ENCODE peak calls at places on chromosome 16, in six cellular contexts. One of them, this sample, is unnamed.

GRCh38 chr16:5633845-5634440 is 536.3 kb upstream of the EEF2KMT start:
- DNase-seq in fibroblast of lung: peak; percentile 8
- DNase-seq in cardiac muscle cell: peak; percentile 71
- DNase-seq in HepG2: peak; percentile 34
- DNase-seq in uterus: no peak
- DNase-seq in upper lobe of right lung: no peak
- DNase-seq in this sample: no peak

GRCh38 chr16:89793955-89794354 is 22.5 kb downstream of the FANCA start:
- DNase-seq in cardiac muscle cell: no peak
- DNase-seq in upper lobe of right lung: no peak
- DNase-seq in fibroblast of lung: no peak
- DNase-seq in HepG2: no peak
- DNase-seq in uterus: no peak
- DNase-seq in this sample: no peak

GRCh38 chr16:89484923-89485679 is 5.3 kb downstream of the ANKRD11 start:
- DNase-seq in uterus: no peak
- DNase-seq in HepG2: no peak
- DNase-seq in fibroblast of lung: no peak
- DNase-seq in cardiac muscle cell: no peak
- DNase-seq in upper lobe of right lung: no peak
- DNase-seq in this sample: no peak

GRCh38 chr16:7644171-7644570 is 311.5 kb downstream of the RBFOX1 start:
- DNase-seq in HepG2: no peak
- DNase-seq in uterus: no peak
- DNase-seq in fibroblast of lung: no peak
- DNase-seq in cardiac muscle cell: no peak
- DNase-seq in upper lobe of right lung: no peak
- DNase-seq in this sample: no peak

GRCh38 chr16:57023541-57024249 is 34.3 kb downstream of the NLRC5 start:
- DNase-seq in cardiac muscle cell: no peak
- DNase-seq in upper lobe of right lung: no peak
- DNase-seq in HepG2: no peak
- DNase-seq in uterus: no peak
- DNase-seq in fibroblast of lung: no peak
- DNase-seq in this sample: no peak

GRCh38 chr16:64153718-64154117 is 968.1 kb downstream of the CDH11 start:
- DNase-seq in uterus: no peak
- DNase-seq in HepG2: no peak
- DNase-seq in fibroblast of lung: peak; percentile 58
- DNase-seq in upper lobe of right lung: no peak
- DNase-seq in cardiac muscle cell: no peak
- DNase-seq in this sample: no peak

GRCh38 chr16:1938316-1938715 is 4.7 kb downstream of the MSRB1 start:
- DNase-seq in upper lobe of right lung: no peak
- DNase-seq in fibroblast of lung: no peak
- DNase-seq in HepG2: no peak
- DNase-seq in uterus: no peak
- DNase-seq in cardiac muscle cell: no peak
- DNase-seq in this sample: no peak

GRCh38 chr16:2702871-2703745 is 16.9 kb downstream of the PRSS27 start:
- DNase-seq in HepG2: no peak
- DNase-seq in uterus: no peak
- DNase-seq in upper lobe of right lung: no peak
- DNase-seq in cardiac muscle cell: no peak
- DNase-seq in fibroblast of lung: no peak
- DNase-seq in this sample: no peak

GRCh38 chr16:23416816-23417215 is 36.2 kb downstream of the COG7 start:
- DNase-seq in cardiac muscle cell: peak; percentile 65
- DNase-seq in uterus: no peak
- DNase-seq in HepG2: no peak
- DNase-seq in upper lobe of right lung: no peak
- DNase-seq in fibroblast of lung: no peak
- DNase-seq in this sample: no peak

GRCh38 chr16:68504066-68504465 is 35.0 kb upstream of the ZFP90 start:
- DNase-seq in uterus: no peak
- DNase-seq in upper lobe of right lung: no peak
- DNase-seq in HepG2: no peak
- DNase-seq in fibroblast of lung: no peak
- DNase-seq in cardiac muscle cell: no peak
- DNase-seq in this sample: no peak

GRCh38 chr16:11080999-11081630 is 136.8 kb downstream of the CLEC16A start:
- DNase-seq in uterus: no peak
- DNase-seq in upper lobe of right lung: no peak
- DNase-seq in HepG2: no peak
- DNase-seq in cardiac muscle cell: no peak
- DNase-seq in fibroblast of lung: no peak
- DNase-seq in this sample: no peak
- H3K4me1 ChIP-seq in uterus: peaks cover 37% of the 10 kb centered on the region
- H3K4me1 ChIP-seq in upper lobe of right lung: peaks cover 11% of the 10 kb centered on the region
- H3K4me1 ChIP-seq in HepG2: peaks cover 22% of the 10 kb centered on the region
- H3K4me1 ChIP-seq in cardiac muscle cell: peaks cover 29% of the 10 kb centered on the region
- H3K4me1 ChIP-seq in fibroblast of lung: peaks cover 60% of the 10 kb centered on the region
- H3K4me1 ChIP-seq in this sample: peaks cover 18% of the 10 kb centered on the region

GRCh38 chr16:31916056-31916488 is 42.5 kb downstream of the ZNF267 start:
- DNase-seq in fibroblast of lung: no peak
- DNase-seq in uterus: no peak
- DNase-seq in HepG2: no peak
- DNase-seq in cardiac muscle cell: no peak
- DNase-seq in upper lobe of right lung: no peak
- DNase-seq in this sample: no peak

GRCh38 chr16:31920373-31920772 is 46.8 kb downstream of the ZNF267 start:
- DNase-seq in cardiac muscle cell: no peak
- DNase-seq in HepG2: no peak
- DNase-seq in fibroblast of lung: no peak
- DNase-seq in uterus: no peak
- DNase-seq in upper lobe of right lung: no peak
- DNase-seq in this sample: no peak
- H3K9me3 ChIP-seq in cardiac muscle cell: peaks cover 18% of the 10 kb centered on the region
- H3K9me3 ChIP-seq in HepG2: peaks cover 87% of the 10 kb centered on the region
- H3K9me3 ChIP-seq in fibroblast of lung: peaks cover 3% of the 10 kb centered on the region
- H3K9me3 ChIP-seq in uterus: peaks cover 44% of the 10 kb centered on the region
- H3K9me3 ChIP-seq in upper lobe of right lung: peaks cover 93% of the 10 kb centered on the region
- H3K9me3 ChIP-seq in this sample: peaks cover 20% of the 10 kb centered on the region

DNA sequence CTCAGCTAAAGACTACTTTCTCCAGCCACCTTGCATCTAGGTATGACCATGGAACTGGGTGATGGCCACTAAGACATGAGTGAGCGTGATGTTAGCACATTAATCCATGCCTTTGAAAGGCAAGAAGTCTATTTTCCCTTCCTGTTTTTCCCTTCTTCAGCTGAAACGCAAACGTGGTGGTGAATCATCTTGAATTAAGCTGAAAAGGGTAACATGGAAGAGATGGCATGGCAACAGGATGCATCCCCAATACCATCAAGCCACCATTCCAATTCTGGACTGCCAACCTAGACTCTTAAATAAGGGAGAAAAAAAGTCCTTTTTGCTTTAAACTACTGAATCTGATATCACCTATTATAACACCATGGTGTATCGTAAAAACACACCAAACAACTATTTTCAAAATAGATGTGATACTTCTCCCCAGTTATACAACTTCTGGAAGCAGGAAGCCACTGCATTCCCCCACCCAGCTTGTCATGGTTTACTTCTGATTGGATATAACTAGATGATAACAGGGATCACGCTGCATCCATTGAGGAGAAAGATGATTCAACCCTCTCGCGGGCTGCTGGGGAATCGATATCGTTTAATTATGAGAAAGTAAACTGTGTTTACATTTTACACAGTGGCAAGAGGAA is 368.6 kb downstream of the CDH13 start:
- DNase-seq in uterus: no peak
- DNase-seq in upper lobe of right lung: no peak
- DNase-seq in cardiac muscle cell: no peak
- DNase-seq in HepG2: no peak
- DNase-seq in fibroblast of lung: no peak
- DNase-seq in this sample: no peak
- H3K4me3 ChIP-seq in uterus: no peak overlapping the region
- H3K4me3 ChIP-seq in upper lobe of right lung: no peak overlapping the region
- H3K4me3 ChIP-seq in cardiac muscle cell: no peak overlapping the region
- H3K4me3 ChIP-seq in HepG2: no peak overlapping the region
- H3K4me3 ChIP-seq in fibroblast of lung: peak overlapping the region; percentile 20
- H3K4me3 ChIP-seq in this sample: no peak overlapping the region

DNA sequence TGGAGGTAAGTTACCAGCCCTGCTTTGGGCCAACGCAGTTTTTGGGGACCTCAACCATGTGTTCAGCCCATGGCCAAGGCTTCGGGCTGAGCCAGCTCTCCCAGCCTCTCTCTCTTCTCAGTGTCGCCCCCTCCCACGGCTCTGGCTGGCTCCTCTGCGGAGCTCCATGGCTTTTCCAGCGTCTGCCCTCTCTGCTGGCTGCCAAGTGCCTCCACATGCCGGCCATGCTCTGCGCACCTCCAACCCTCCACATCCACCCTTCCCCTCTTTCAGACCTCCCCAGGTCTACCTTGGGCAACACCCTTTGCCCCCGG is 23.2 kb downstream of the COTL1 start:
- DNase-seq in upper lobe of right lung: peak; percentile 66
- DNase-seq in cardiac muscle cell: no peak
- DNase-seq in uterus: no peak
- DNase-seq in fibroblast of lung: no peak
- DNase-seq in HepG2: no peak
- DNase-seq in this sample: no peak
- H3K4me1 ChIP-seq in upper lobe of right lung: peaks cover 39% of the 10 kb centered on the region
- H3K4me1 ChIP-seq in cardiac muscle cell: peaks cover 27% of the 10 kb centered on the region
- H3K4me1 ChIP-seq in uterus: no peaks in the 10 kb centered on the region
- H3K4me1 ChIP-seq in fibroblast of lung: peaks cover 17% of the 10 kb centered on the region
- H3K4me1 ChIP-seq in HepG2: peaks cover 43% of the 10 kb centered on the region
- H3K4me1 ChIP-seq in this sample: peaks cover 15% of the 10 kb centered on the region

DNA sequence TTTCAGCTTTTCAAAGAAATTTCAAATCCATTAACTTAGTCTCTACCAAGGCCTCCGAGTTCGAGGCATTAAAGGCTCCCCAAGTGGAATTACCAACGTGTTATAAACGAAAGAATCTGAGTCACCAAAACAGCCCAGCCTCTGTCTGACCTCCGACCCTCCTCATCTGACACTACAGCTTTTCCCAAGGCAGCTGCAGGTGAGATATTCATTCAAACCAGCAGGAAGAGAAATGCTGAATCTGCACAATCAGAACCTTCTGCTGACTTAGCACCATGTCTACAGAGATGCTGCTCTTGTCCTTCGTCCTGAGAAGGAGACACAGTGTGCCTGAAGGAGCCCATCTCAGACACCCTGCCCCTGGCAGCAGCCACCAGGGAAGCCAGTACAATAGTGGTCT is 30.5 kb downstream of the GRIN2A start:
- DNase-seq in uterus: no peak
- DNase-seq in cardiac muscle cell: no peak
- DNase-seq in fibroblast of lung: no peak
- DNase-seq in HepG2: no peak
- DNase-seq in upper lobe of right lung: no peak
- DNase-seq in this sample: no peak
- H3K9me3 ChIP-seq in uterus: no peaks in the 10 kb centered on the region
- H3K9me3 ChIP-seq in cardiac muscle cell: no peaks in the 10 kb centered on the region
- H3K9me3 ChIP-seq in fibroblast of lung: no peaks in the 10 kb centered on the region
- H3K9me3 ChIP-seq in HepG2: no peaks in the 10 kb centered on the region
- H3K9me3 ChIP-seq in upper lobe of right lung: no peaks in the 10 kb centered on the region
- H3K9me3 ChIP-seq in this sample: no peaks in the 10 kb centered on the region

GRCh38 chr16:30997887-30998711 is 12.3 kb downstream of the STX1B start:
- DNase-seq in upper lobe of right lung: no peak
- DNase-seq in fibroblast of lung: peak; percentile 92
- DNase-seq in cardiac muscle cell: no peak
- DNase-seq in uterus: peak; percentile 67
- DNase-seq in HepG2: peak; percentile 49
- DNase-seq in this sample: no peak

GRCh38 chr16:30996324-30996999 is 11.5 kb downstream of the HSD3B7 start:
- DNase-seq in uterus: peak; percentile 53
- DNase-seq in cardiac muscle cell: no peak
- DNase-seq in HepG2: peak; percentile 92
- DNase-seq in fibroblast of lung: no peak
- DNase-seq in upper lobe of right lung: no peak
- DNase-seq in this sample: peak; percentile 66

GRCh38 chr16:30997000-30997886 is 12.2 kb downstream of the HSD3B7 start:
- DNase-seq in HepG2: peak; percentile 79
- DNase-seq in cardiac muscle cell: peak; percentile 68
- DNase-seq in fibroblast of lung: peak; percentile 69
- DNase-seq in upper lobe of right lung: peak; percentile 92
- DNase-seq in uterus: peak; percentile 89
- DNase-seq in this sample: peak; percentile 65

GRCh38 chr16:30992931-30993816 is 8.2 kb downstream of the HSD3B7 start:
- DNase-seq in HepG2: no peak
- DNase-seq in cardiac muscle cell: no peak
- DNase-seq in fibroblast of lung: no peak
- DNase-seq in upper lobe of right lung: no peak
- DNase-seq in uterus: no peak
- DNase-seq in this sample: no peak

GRCh38 chr16:30995927-30996323 is 10.9 kb downstream of the HSD3B7 start:
- DNase-seq in uterus: no peak
- DNase-seq in cardiac muscle cell: no peak
- DNase-seq in HepG2: no peak
- DNase-seq in fibroblast of lung: no peak
- DNase-seq in upper lobe of right lung: no peak
- DNase-seq in this sample: no peak
- H3K4me3 ChIP-seq in uterus: no peak overlapping the region
- H3K4me3 ChIP-seq in cardiac muscle cell: no peak overlapping the region
- H3K4me3 ChIP-seq in HepG2: peak overlapping the region; percentile 89
- H3K4me3 ChIP-seq in fibroblast of lung: peak overlapping the region; percentile 67
- H3K4me3 ChIP-seq in upper lobe of right lung: no peak overlapping the region
- H3K4me3 ChIP-seq in this sample: peak overlapping the region; percentile 46